ENCODE peak calls at places on chromosome 3, in six cellular contexts. I is fibroblast of lung, O is IMR-90, B is neural progenitor cell, C is PC-3, P is endothelial cell of umbilical vein. F is an unnamed sample.
A peak's percentile ranks its signal among the peaks of the same experiment; 100 is the strongest.

GRCh38 chr3:3027976-3028567 is 82.1 kb downstream of the IL5RA start:
- DNase-seq in I (no peak), O (no peak), B (no peak), C (no peak), P (no peak), F (no peak)

GRCh38 chr3:178520436-178520835 is 15.8 kb upstream of the KCNMB2 start:
- DNase-seq in I (no peak), O (no peak), B (no peak), C (no peak), P (peak; percentile 29), F (no peak)

GRCh38 chr3:178146406-178146831 is 389.8 kb upstream of the KCNMB2 start:
- DNase-seq in I (peak; percentile 16), O (no peak), B (peak; percentile 54), C (peak; percentile 41), P (peak; percentile 3), F (no peak)

GRCh38 chr3:48432411-48433371 is 2.8 kb upstream of the PLXNB1 start:
- DNase-seq in I (peak; percentile 31), O (peak; percentile 14), B (peak; percentile 76), C (no peak), P (no peak), F (peak; percentile 58)

GRCh38 chr3:37934631-37935289 is 55.8 kb upstream of the VILL start:
- DNase-seq in I (peak; percentile 41), O (no peak), B (no peak), C (no peak), P (no peak), F (no peak)

GRCh38 chr3:36907911-36908646 is 36.8 kb downstream of the TRANK1 start:
- DNase-seq in I (peak; percentile 67), O (peak; percentile 81), B (no peak), C (peak; percentile 65), P (peak; percentile 90), F (peak; percentile 94)

GRCh38 chr3:124615896-124616543 is 114.2 kb upstream of the UMPS start:
- DNase-seq in I (no peak), O (no peak), B (no peak), C (no peak), P (no peak), F (no peak)

GRCh38 chr3:39809181-39809994 is at the start of gene MYRIP:
- DNase-seq in I (peak; percentile 7), O (no peak), B (peak; percentile 93), C (peak; percentile 22), P (peak; percentile 81), F (peak; percentile 79)

GRCh38 chr3:38235466-38235865 is 30.1 kb upstream of the SLC22A13 start:
- DNase-seq in I (no peak), O (no peak), B (no peak), C (peak; percentile 44), P (peak; percentile 7), F (no peak)

GRCh38 chr3:72336821-72337479 is 511.3 kb downstream of the SHQ1 start:
- DNase-seq in I (peak; percentile 61), O (peak; percentile 46), B (peak; percentile 52), C (peak; percentile 32), P (peak; percentile 26), F (no peak)

GRCh38 chr3:64187065-64187959 is 38.0 kb downstream of the PRICKLE2 start:
- DNase-seq in I (peak; percentile 99), O (peak; percentile 99), B (no peak), C (peak; percentile 74), P (peak; percentile 100), F (peak; percentile 56)

GRCh38 chr3:18424862-18425640 is at the start of gene SATB1:
- DNase-seq in I (peak; percentile 68), O (peak; percentile 34), B (peak; percentile 90), C (peak; percentile 48), P (peak; percentile 48), F (peak; percentile 69)

GRCh38 chr3:152375546-152375945 is 106.8 kb downstream of the MBNL1 start:
- DNase-seq in I (peak; percentile 38), O (peak; percentile 67), B (no peak), C (peak; percentile 25), P (no peak), F (no peak)

GRCh38 chr3:51677358-51677757 is 6.3 kb downstream of the TEX264 start:
- DNase-seq in I (no peak), O (no peak), B (no peak), C (no peak), P (no peak), F (no peak)

GRCh38 chr3:186365202-186365974 is 3.4 kb upstream of the DGKG start:
- DNase-seq in I (peak; percentile 89), O (peak; percentile 4), B (no peak), C (peak; percentile 35), P (no peak), F (peak; percentile 87)

GRCh38 chr3:13498354-13499060 is 18.4 kb downstream of the HDAC11 start:
- DNase-seq in I (peak; percentile 23), O (peak; percentile 20), B (no peak), C (no peak), P (no peak), F (peak; percentile 60)

GRCh38 chr3:38907426-38907825 is 91.4 kb upstream of the SCN10A start:
- DNase-seq in I (no peak), O (peak; percentile 6), B (no peak), C (no peak), P (no peak), F (peak; percentile 3)

GRCh38 chr3:73719877-73720276 is 95.1 kb upstream of the PDZRN3 start:
- DNase-seq in I (peak; percentile 27), O (peak; percentile 76), B (no peak), C (no peak), P (no peak), F (peak; percentile 83)

GRCh38 chr3:170296703-170297102 is 60.8 kb upstream of the SKIL start:
- DNase-seq in I (no peak), O (no peak), B (no peak), C (no peak), P (no peak), F (no peak)

GRCh38 chr3:1852950-1853349 is 245.7 kb upstream of the CNTN4 start:
- DNase-seq in I (no peak), O (no peak), B (no peak), C (no peak), P (no peak), F (no peak)

GRCh38 chr3:9204253-9205005 is 45.0 kb downstream of the SRGAP3 start:
- DNase-seq in I (no peak), O (no peak), B (peak; percentile 91), C (no peak), P (no peak), F (no peak)

GRCh38 chr3:149466192-149466591 is 8.3 kb upstream of the TM4SF4 start:
- DNase-seq in I (peak; percentile 95), O (peak; percentile 90), B (no peak), C (peak; percentile 45), P (peak; percentile 15), F (peak; percentile 96)

DNA sequence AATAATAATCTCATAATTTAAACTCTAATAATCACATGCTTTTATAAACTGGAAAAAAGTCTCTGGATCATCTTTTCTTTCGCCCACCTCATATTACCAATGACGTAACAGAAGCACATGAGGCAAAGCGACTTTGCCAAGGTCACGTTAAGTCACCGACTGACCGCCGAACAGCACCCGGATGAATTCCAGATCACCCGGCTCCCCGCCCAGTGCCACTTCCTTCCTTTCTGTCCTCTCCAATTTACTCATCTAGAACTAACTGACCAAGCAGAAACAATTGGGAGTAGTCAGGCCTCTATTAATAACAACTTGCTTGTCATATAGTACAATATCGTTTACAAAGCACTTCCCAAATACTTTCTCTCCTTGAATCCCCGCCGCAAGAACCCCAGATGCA is 21.1 kb downstream of the FGF12 start:
- DNase-seq in I (no peak), O (no peak), B (no peak), C (no peak), P (no peak), F (no peak)
- H3K36me3 ChIP-seq in I (no peaks in the 10 kb centered on the region), O (no peaks in the 10 kb centered on the region), B (no peaks in the 10 kb centered on the region), C (no peaks in the 10 kb centered on the region), P (no peaks in the 10 kb centered on the region), F (no peaks in the 10 kb centered on the region)

GRCh38 chr3:172126741-172127140 is 87.4 kb downstream of the FNDC3B start:
- DNase-seq in I (no peak), O (no peak), B (peak; percentile 43), C (peak; percentile 25), P (no peak), F (no peak)

GRCh38 chr3:172124271-172124670 is 84.9 kb downstream of the FNDC3B start:
- DNase-seq in I (no peak), O (no peak), B (no peak), C (no peak), P (no peak), F (no peak)

GRCh38 chr3:172127141-172127540 is 87.8 kb downstream of the FNDC3B start:
- DNase-seq in I (no peak), O (no peak), B (no peak), C (no peak), P (no peak), F (no peak)

GRCh38 chr3:172125053-172125452 is 85.7 kb downstream of the FNDC3B start:
- DNase-seq in I (no peak), O (no peak), B (no peak), C (no peak), P (no peak), F (no peak)

GRCh38 chr3:172125963-172126403 is 86.6 kb downstream of the FNDC3B start:
- DNase-seq in I (peak; percentile 78), O (peak; percentile 79), B (no peak), C (peak; percentile 10), P (peak; percentile 56), F (no peak)
- H3K4me2 ChIP-seq in I (peak overlapping the region; percentile 80), O (peak overlapping the region; percentile 1), B (peak overlapping the region; percentile 3), C (no peak overlapping the region), P (no peak overlapping the region), F (peak overlapping the region; percentile 24)

DNA sequence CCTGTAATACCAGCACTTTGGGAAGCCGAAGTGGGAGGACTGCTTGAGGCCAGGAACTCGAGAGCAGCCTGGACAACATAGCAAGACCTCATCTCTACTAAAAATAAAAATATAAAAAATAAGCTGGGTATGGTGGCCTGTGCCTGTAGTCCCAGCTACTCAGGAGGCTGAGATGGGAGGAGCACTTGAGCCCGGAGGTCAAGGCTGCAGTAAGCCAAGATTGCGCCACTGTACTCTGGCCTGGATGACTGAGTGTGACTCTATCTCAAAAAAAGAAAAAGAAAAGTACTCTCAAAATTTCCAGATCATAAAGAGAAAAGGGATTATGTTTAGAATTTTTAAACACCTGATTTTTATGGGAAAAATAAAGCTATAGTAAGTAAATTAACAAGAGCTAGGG is 24.1 kb downstream of the SLC51A start:
- DNase-seq in I (no peak), O (no peak), B (no peak), C (no peak), P (no peak), F (no peak)
- H3K36me3 ChIP-seq in I (peaks cover 12% of the 10 kb centered on the region), O (peaks cover 38% of the 10 kb centered on the region), B (no peaks in the 10 kb centered on the region), C (peaks cover 34% of the 10 kb centered on the region), P (peaks cover 14% of the 10 kb centered on the region), F (peaks cover 56% of the 10 kb centered on the region)

GRCh38 chr3:62655319-62656063 is 219.7 kb downstream of the CADPS start:
- DNase-seq in I (no peak), O (no peak), B (no peak), C (no peak), P (no peak), F (no peak)

GRCh38 chr3:62662680-62663079 is 212.5 kb downstream of the CADPS start:
- DNase-seq in I (no peak), O (no peak), B (no peak), C (no peak), P (no peak), F (no peak)

GRCh38 chr3:62653806-62654205 is 221.4 kb downstream of the CADPS start:
- DNase-seq in I (no peak), O (no peak), B (no peak), C (no peak), P (no peak), F (peak; percentile 35)

DNA sequence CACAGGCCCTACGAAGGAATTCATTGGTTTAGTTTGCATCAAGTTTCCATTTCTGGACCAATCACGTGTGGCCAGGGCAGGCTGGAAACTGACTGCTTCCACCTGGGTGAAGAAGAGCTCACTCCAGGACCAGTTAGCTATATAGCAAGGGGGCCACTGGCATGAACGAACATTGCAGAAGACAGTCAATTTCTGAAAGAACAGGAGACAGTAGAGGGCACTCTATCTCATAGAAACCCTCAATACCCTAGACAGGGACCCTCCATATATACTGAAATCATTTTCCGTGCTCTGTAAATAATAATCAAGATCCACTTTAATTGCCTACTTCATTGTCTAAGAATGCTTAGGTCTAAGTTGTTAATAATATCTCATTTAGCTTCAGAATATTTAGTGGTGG is 215.6 kb downstream of the CADPS start:
- DNase-seq in I (no peak), O (no peak), B (no peak), C (no peak), P (no peak), F (no peak)
- H3K4me2 ChIP-seq in I (no peak overlapping the region), O (no peak overlapping the region), B (no peak overlapping the region), C (no peak overlapping the region), P (no peak overlapping the region), F (no peak overlapping the region)

F was measured in osteoblast.